ENCODE peak calls at places on chromosomes 6 and 20, in four cellular contexts. G, I, D and V are unnamed samples.
A peak's percentile ranks its signal among the peaks of the same experiment; 100 is the strongest.

GRCh38 chr6:122580731-122581130 is 29.5 kb upstream of the PKIB start:
- DNase-seq in D (no peak), G (no peak), I (no peak), V (no peak)

GRCh38 chr6:14896475-14896874 is 349.4 kb upstream of the JARID2 start:
- DNase-seq in I (no peak), G (no peak), D (no peak), V (no peak)

GRCh38 chr6:50277774-50278173 is 228.0 kb upstream of the DEFB112 start:
- DNase-seq in I (no peak), G (no peak), D (no peak), V (no peak)

GRCh38 chr20:37773260-37773825 is 79.5 kb downstream of the CTNNBL1 start:
- DNase-seq in D (no peak), G (no peak), I (no peak), V (no peak)

GRCh38 chr6:111712398-111712797 is 106.7 kb upstream of the TRAF3IP2 start:
- DNase-seq in D (peak; percentile 84), G (peak; percentile 64), I (no peak), V (no peak)

GRCh38 chr6:151325075-151326050 is 66.0 kb downstream of the ZBTB2 start:
- DNase-seq in D (no peak), I (peak; percentile 77), G (no peak), V (no peak)

GRCh38 chr20:13024581-13024980 is 15.8 kb downstream of the SPTLC3 start:
- DNase-seq in G (no peak), D (no peak), I (no peak), V (no peak)

GRCh38 chr20:57179265-57179664 is 87.2 kb downstream of the BMP7 start:
- DNase-seq in G (no peak), D (no peak), I (no peak), V (no peak)

GRCh38 chr6:161100072-161100471 is 108.5 kb downstream of the MAP3K4 start:
- DNase-seq in I (no peak), D (no peak), G (no peak), V (no peak)

GRCh38 chr6:131182991-131183425 is 47.7 kb downstream of the AKAP7 start:
- DNase-seq in I (no peak), G (peak; percentile 47), D (no peak), V (peak; percentile 18)

GRCh38 chr6:124962617-124963415 is 579 bp downstream of the RNF217 start:
- DNase-seq in D (no peak), I (peak; percentile 79), G (peak; percentile 51), V (peak; percentile 4)

GRCh38 chr6:161984707-161985106 is 710.8 kb upstream of the AGPAT4 start:
- DNase-seq in D (no peak), I (no peak), G (peak; percentile 14), V (no peak)

GRCh38 chr6:34718867-34719441 is 22.4 kb upstream of the ILRUN start:
- DNase-seq in D (no peak), I (no peak), G (no peak), V (no peak)

GRCh38 chr6:15464211-15464725 is 198.6 kb downstream of the DTNBP1 start:
- DNase-seq in G (peak; percentile 47), D (no peak), I (no peak), V (no peak)

GRCh38 chr6:27019651-27020552 is 227.6 kb upstream of the PRSS16 start:
- DNase-seq in G (peak; percentile 97), D (peak; percentile 81), I (peak; percentile 92), V (no peak)

GRCh38 chr6:165661416-165662001 is 1.5 kb downstream of the PDE10A start:
- DNase-seq in G (peak; percentile 28), I (no peak), D (no peak), V (no peak)

GRCh38 chr20:11246251-11246775 is 572.5 kb upstream of the JAG1 start:
- DNase-seq in I (no peak), D (no peak), G (no peak), V (peak; percentile 23)

GRCh38 chr6:45607818-45608217 is 230.1 kb upstream of the SUPT3H start:
- DNase-seq in I (no peak), D (no peak), G (no peak), V (no peak)

GRCh38 chr6:52376763-52377162 is 14.8 kb downstream of the PAQR8 start:
- DNase-seq in G (no peak), I (no peak), D (no peak), V (no peak)

GRCh38 chr6:72709436-72709835 is 87.6 kb downstream of the KCNQ5 start:
- DNase-seq in D (no peak), G (no peak), I (no peak), V (no peak)

GRCh38 chr6:9138856-9139426 is 703.6 kb upstream of the SLC35B3 start:
- DNase-seq in G (no peak), D (no peak), I (no peak), V (no peak)

GRCh38 chr20:50120935-50121693 is 8.2 kb upstream of the UBE2V1 start:
- DNase-seq in D (peak; percentile 36), I (peak; percentile 81), G (peak; percentile 66), V (no peak)

GRCh38 chr6:87473419-87473903 is 687 bp downstream of the SLC35A1 start:
- DNase-seq in G (no peak), D (no peak), I (no peak), V (peak; percentile 40)

GRCh38 chr6:24916496-24916895 is 19.3 kb downstream of the RIPOR2 start:
- DNase-seq in D (no peak), G (no peak), I (no peak), V (no peak)

GRCh38 chr6:40176117-40176516 is 241.9 kb upstream of the MOCS1 start:
- DNase-seq in I (no peak), G (no peak), D (no peak), V (no peak)

GRCh38 chr6:3612341-3613041 is 139.0 kb downstream of the PXDC1 start:
- DNase-seq in G (no peak), D (peak; percentile 27), I (no peak), V (no peak)

GRCh38 chr6:132314432-132314831 is 86.8 kb downstream of the MOXD1 start:
- DNase-seq in G (no peak), D (no peak), I (no peak), V (no peak)